ENCODE peak calls at places on chromosomes 4 and X, in six cellular contexts. One of them, this sample, is unnamed.

GRCh38 chr4:51868449-51868847 is 25.5 kb downstream of the DCUN1D4 start:
- DNase-seq in stomach: no peak
- DNase-seq in IMR-90: peak; percentile 52
- DNase-seq in tibial nerve: no peak
- DNase-seq in breast epithelium: no peak
- DNase-seq in GM12878: no peak
- DNase-seq in this sample: no peak

GRCh38 chr4:39045791-39046221 is 13.6 kb upstream of the TMEM156 start:
- DNase-seq in GM12878: no peak
- DNase-seq in tibial nerve: no peak
- DNase-seq in IMR-90: peak; percentile 21
- DNase-seq in stomach: no peak
- DNase-seq in breast epithelium: no peak
- DNase-seq in this sample: peak; percentile 74

GRCh38 chrX:45769919-45770582 is 569.4 kb upstream of the DIPK2B start:
- DNase-seq in GM12878: peak; percentile 51
- DNase-seq in IMR-90: peak; percentile 91
- DNase-seq in stomach: peak; percentile 56
- DNase-seq in breast epithelium: no peak
- DNase-seq in tibial nerve: peak; percentile 49
- DNase-seq in this sample: peak; percentile 91

GRCh38 chrX:115690554-115691216 is 129.7 kb downstream of the PLS3 start:
- DNase-seq in breast epithelium: no peak
- DNase-seq in IMR-90: peak; percentile 79
- DNase-seq in GM12878: peak; percentile 23
- DNase-seq in stomach: peak; percentile 31
- DNase-seq in tibial nerve: peak; percentile 80
- DNase-seq in this sample: peak; percentile 57

GRCh38 chr4:89797117-89797516 is 39.8 kb downstream of the SNCA start:
- DNase-seq in breast epithelium: no peak
- DNase-seq in GM12878: no peak
- DNase-seq in stomach: no peak
- DNase-seq in IMR-90: peak; percentile 34
- DNase-seq in tibial nerve: no peak
- DNase-seq in this sample: no peak

GRCh38 chr4:1720163-1720983 is 750 bp downstream of the TMEM129 start:
- DNase-seq in IMR-90: peak; percentile 28
- DNase-seq in stomach: peak; percentile 58
- DNase-seq in GM12878: no peak
- DNase-seq in tibial nerve: no peak
- DNase-seq in breast epithelium: no peak
- DNase-seq in this sample: peak; percentile 80

GRCh38 chr4:127782025-127782274 is 172 bp upstream of the HSPA4L start:
- DNase-seq in stomach: peak; percentile 87
- DNase-seq in breast epithelium: no peak
- DNase-seq in IMR-90: peak; percentile 81
- DNase-seq in tibial nerve: peak; percentile 59
- DNase-seq in GM12878: peak; percentile 44
- DNase-seq in this sample: no peak

GRCh38 chrX:134258202-134258601 is 21.2 kb downstream of the CCDC160 start:
- DNase-seq in IMR-90: no peak
- DNase-seq in stomach: no peak
- DNase-seq in breast epithelium: no peak
- DNase-seq in tibial nerve: no peak
- DNase-seq in GM12878: no peak
- DNase-seq in this sample: no peak

GRCh38 chr4:138037716-138038115 is 204.4 kb downstream of the SLC7A11 start:
- DNase-seq in breast epithelium: no peak
- DNase-seq in stomach: no peak
- DNase-seq in IMR-90: peak; percentile 83
- DNase-seq in tibial nerve: no peak
- DNase-seq in GM12878: no peak
- DNase-seq in this sample: no peak

GRCh38 chrX:107968623-107969022 is 13.5 kb downstream of the TEX13B start:
- DNase-seq in stomach: no peak
- DNase-seq in tibial nerve: no peak
- DNase-seq in IMR-90: no peak
- DNase-seq in GM12878: no peak
- DNase-seq in breast epithelium: no peak
- DNase-seq in this sample: no peak

GRCh38 chr4:183875251-183875825 is 29.8 kb upstream of the STOX2 start:
- DNase-seq in breast epithelium: no peak
- DNase-seq in tibial nerve: no peak
- DNase-seq in stomach: no peak
- DNase-seq in GM12878: no peak
- DNase-seq in IMR-90: no peak
- DNase-seq in this sample: no peak

GRCh38 chrX:63466690-63467089 is 115.6 kb upstream of the SPIN4 start:
- DNase-seq in breast epithelium: no peak
- DNase-seq in IMR-90: no peak
- DNase-seq in GM12878: no peak
- DNase-seq in tibial nerve: no peak
- DNase-seq in stomach: no peak
- DNase-seq in this sample: peak; percentile 1

GRCh38 chr4:133150643-133151300 is 1.7 kb downstream of the PCDH10 start:
- DNase-seq in GM12878: no peak
- DNase-seq in tibial nerve: no peak
- DNase-seq in IMR-90: no peak
- DNase-seq in stomach: no peak
- DNase-seq in breast epithelium: no peak
- DNase-seq in this sample: no peak

GRCh38 chrX:40151211-40152172 is 53.7 kb upstream of the BCOR start:
- DNase-seq in IMR-90: no peak
- DNase-seq in GM12878: no peak
- DNase-seq in stomach: peak; percentile 71
- DNase-seq in breast epithelium: no peak
- DNase-seq in tibial nerve: no peak
- DNase-seq in this sample: no peak

GRCh38 chr4:153649572-153649991 is 34.5 kb upstream of the TLR2 start:
- DNase-seq in IMR-90: peak; percentile 42
- DNase-seq in breast epithelium: no peak
- DNase-seq in tibial nerve: no peak
- DNase-seq in GM12878: no peak
- DNase-seq in stomach: no peak
- DNase-seq in this sample: peak; percentile 60

GRCh38 chr4:162557516-162558106 is 393.8 kb upstream of the FSTL5 start:
- DNase-seq in GM12878: no peak
- DNase-seq in tibial nerve: no peak
- DNase-seq in breast epithelium: no peak
- DNase-seq in stomach: no peak
- DNase-seq in IMR-90: no peak
- DNase-seq in this sample: no peak

GRCh38 chr4:152273343-152273742 is 262.5 kb downstream of the FBXW7 start:
- DNase-seq in GM12878: no peak
- DNase-seq in tibial nerve: no peak
- DNase-seq in breast epithelium: no peak
- DNase-seq in IMR-90: peak; percentile 4
- DNase-seq in stomach: no peak
- DNase-seq in this sample: no peak

GRCh38 chr4:92346289-92346688 is 42.5 kb downstream of the GRID2 start:
- DNase-seq in breast epithelium: no peak
- DNase-seq in tibial nerve: no peak
- DNase-seq in GM12878: no peak
- DNase-seq in IMR-90: no peak
- DNase-seq in stomach: no peak
- DNase-seq in this sample: no peak

GRCh38 chrX:11770320-11770719 is 12.3 kb downstream of the MSL3 start:
- DNase-seq in IMR-90: peak; percentile 63
- DNase-seq in tibial nerve: no peak
- DNase-seq in breast epithelium: no peak
- DNase-seq in GM12878: peak; percentile 68
- DNase-seq in stomach: peak; percentile 49
- DNase-seq in this sample: peak; percentile 67

GRCh38 chrX:24662344-24662743 is 15.2 kb upstream of the PCYT1B start:
- DNase-seq in IMR-90: no peak
- DNase-seq in breast epithelium: no peak
- DNase-seq in GM12878: no peak
- DNase-seq in stomach: no peak
- DNase-seq in tibial nerve: no peak
- DNase-seq in this sample: no peak

GRCh38 chr4:173529505-173530325 is at the start of gene HAND2:
- DNase-seq in GM12878: no peak
- DNase-seq in stomach: no peak
- DNase-seq in breast epithelium: no peak
- DNase-seq in IMR-90: peak; percentile 59
- DNase-seq in tibial nerve: no peak
- DNase-seq in this sample: no peak
- TF ChIP-seq POLR2A in GM12878: no peak
- TF ChIP-seq POLR2A in stomach: no peak
- TF ChIP-seq POLR2A in breast epithelium: no peak
- TF ChIP-seq POLR2A in IMR-90: no peak
- TF ChIP-seq POLR2A in tibial nerve: no peak
- TF ChIP-seq POLR2A in this sample: no peak

DNA sequence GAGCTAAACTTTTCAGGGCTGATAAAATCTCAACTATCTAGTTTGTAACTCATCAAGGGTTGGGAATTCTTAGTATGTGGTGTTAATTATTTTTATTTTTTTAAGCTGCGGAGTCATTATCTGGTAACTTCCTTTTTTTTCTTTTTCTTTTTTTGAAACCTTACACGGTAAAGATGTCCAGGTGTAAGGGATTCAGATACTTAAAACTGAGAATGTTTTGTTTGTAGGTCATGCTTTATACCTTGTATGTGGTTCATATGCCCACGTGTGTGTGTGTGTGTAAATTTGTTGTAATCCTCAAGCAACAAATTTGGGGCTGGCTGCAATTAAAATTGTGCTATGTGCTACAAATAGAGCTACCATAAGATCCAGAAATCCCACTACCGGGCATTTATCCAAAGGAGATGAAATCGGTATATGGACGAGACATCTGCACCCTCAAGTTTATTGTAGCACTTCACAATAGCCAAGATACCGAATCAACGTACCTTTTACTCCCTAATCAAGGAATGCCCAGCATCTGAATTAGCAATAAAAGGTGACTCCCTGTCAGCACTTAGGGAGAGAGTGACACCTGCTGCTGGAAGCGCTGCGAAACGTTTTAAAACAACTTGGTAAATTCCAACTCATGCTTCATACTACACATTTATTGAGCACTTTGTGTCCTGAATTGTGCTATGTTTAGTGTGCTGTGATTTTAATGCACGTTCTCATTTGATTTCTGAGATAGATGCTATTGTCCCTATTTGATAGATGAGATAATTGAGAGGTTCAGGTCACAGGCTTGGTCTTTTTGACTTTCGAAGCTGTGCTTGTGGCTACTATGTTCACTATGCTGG is 16.1 kb downstream of the MSMO1 start:
- DNase-seq in IMR-90: no peak
- DNase-seq in breast epithelium: no peak
- DNase-seq in GM12878: no peak
- DNase-seq in tibial nerve: no peak
- DNase-seq in stomach: no peak
- DNase-seq in this sample: peak; percentile 36
- TF ChIP-seq CTCF in IMR-90: peak; percentile 34
- TF ChIP-seq CTCF in breast epithelium: peak; percentile 15
- TF ChIP-seq CTCF in GM12878: peak; percentile 43
- TF ChIP-seq CTCF in tibial nerve: no peak
- TF ChIP-seq CTCF in stomach: no peak
- TF ChIP-seq CTCF in this sample: peak; percentile 10

DNA sequence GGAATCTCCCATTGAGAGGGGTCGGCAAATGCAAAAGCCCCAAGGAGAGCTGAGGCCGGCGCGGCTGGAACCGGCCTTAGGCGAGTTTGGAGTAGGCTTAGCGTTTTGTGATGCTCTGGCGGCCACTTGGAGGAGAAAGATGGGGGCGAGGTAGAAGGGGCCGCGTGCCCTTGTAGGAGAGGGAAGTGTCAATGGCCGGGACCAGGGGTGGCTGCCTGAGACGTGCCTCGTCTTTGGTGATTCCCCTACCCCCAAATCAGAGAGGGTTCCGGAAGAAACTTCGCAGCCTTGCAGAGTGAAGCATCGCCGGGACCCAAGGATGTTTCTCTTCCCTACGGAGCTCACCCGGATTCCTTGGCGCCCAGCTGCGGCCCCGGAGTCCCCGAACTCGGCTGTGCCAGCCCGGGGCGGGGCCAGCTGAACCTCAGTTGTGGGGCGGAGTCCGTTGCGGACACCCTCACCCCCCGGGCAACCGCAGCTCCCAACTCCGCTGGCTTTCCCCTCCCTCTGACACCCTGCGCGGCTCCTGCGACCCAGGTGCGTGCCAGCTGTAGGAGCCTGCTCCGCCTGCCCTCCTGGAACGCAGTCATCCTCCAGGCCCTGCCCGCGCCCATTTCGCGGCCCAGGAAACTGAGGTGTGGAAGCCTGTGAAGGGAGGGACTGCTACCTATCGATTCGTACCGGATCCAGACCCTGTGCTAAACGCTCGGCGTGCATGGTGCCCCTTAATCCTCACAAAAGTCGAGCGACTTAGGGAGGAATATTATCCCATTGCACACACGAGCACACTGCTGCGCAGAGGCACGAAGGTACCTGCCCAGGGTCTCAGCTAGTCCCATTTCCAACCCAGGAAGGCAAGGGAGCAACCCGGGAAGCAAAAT is 12.0 kb downstream of the MSX1 start:
- DNase-seq in stomach: no peak
- DNase-seq in IMR-90: no peak
- DNase-seq in tibial nerve: no peak
- DNase-seq in breast epithelium: no peak
- DNase-seq in GM12878: no peak
- DNase-seq in this sample: no peak
- TF ChIP-seq POLR2A in stomach: no peak
- TF ChIP-seq POLR2A in IMR-90: no peak
- TF ChIP-seq POLR2A in tibial nerve: no peak
- TF ChIP-seq POLR2A in breast epithelium: no peak
- TF ChIP-seq POLR2A in GM12878: no peak
- TF ChIP-seq POLR2A in this sample: no peak

GRCh38 chrX:94813541-94813940 is 1139.5 kb downstream of the FAM133A start:
- DNase-seq in GM12878: no peak
- DNase-seq in breast epithelium: no peak
- DNase-seq in tibial nerve: no peak
- DNase-seq in IMR-90: no peak
- DNase-seq in stomach: no peak
- DNase-seq in this sample: no peak
- TF ChIP-seq CTCF in GM12878: no peak
- TF ChIP-seq CTCF in breast epithelium: no peak
- TF ChIP-seq CTCF in tibial nerve: no peak
- TF ChIP-seq CTCF in IMR-90: no peak
- TF ChIP-seq CTCF in stomach: no peak
- TF ChIP-seq CTCF in this sample: no peak

DNA sequence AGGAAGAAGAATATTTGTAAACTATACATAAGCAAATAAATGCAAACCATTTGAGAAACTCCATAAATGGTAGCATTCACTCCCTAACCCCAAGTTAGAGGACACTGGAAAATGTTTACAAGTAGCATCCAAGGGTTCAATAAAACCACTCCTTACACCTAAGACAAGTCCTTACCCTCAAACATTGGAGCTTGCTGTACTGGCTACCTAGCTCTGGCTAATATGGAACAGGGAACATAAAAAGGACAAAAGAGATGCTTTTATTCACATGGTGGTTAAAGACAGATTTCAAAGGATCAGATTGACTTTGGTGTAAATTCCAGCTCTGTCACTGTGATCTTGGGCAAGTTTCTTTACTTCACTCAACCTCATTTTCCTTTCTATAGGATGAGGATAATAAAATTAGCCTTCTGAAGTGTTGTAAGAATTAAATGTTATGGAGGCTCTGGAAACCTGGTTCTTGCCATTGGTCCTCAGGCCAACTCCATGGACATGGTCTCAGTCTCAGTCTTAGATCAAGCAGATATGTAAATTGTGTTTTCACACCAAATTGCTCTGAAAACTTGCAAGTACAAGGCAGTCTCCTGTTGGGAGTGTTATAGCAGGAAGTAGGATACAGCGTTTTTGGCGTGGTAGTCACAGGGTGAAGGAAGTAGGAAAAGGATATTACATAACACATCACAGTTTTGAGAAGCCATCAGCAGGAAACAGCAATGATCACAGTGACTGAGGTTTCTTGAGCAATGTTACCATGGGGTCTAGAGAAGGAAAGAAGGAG is 3.3 kb downstream of the CXCL1 start:
- DNase-seq in IMR-90: no peak
- DNase-seq in GM12878: no peak
- DNase-seq in breast epithelium: no peak
- DNase-seq in stomach: no peak
- DNase-seq in tibial nerve: no peak
- DNase-seq in this sample: peak; percentile 64
- TF ChIP-seq POLR2A in IMR-90: no peak
- TF ChIP-seq POLR2A in GM12878: no peak
- TF ChIP-seq POLR2A in breast epithelium: no peak
- TF ChIP-seq POLR2A in stomach: no peak
- TF ChIP-seq POLR2A in tibial nerve: no peak
- TF ChIP-seq POLR2A in this sample: no peak

This sample was measured in NB4.